ENCODE peak calls at places on chromosomes 13 and 19, in five cellular contexts. One of them, this sample, is unnamed.

GRCh38 chr13:109196896-109197295 is 567.5 kb downstream of the MYO16 start:
- DNase-seq in nucleus accumbens: no peak
- DNase-seq in globus pallidus: no peak
- DNase-seq in NCI-H82: peak; percentile 58
- DNase-seq in CD4-positive, alpha-beta memory T cell: no peak
- DNase-seq in this sample: no peak

GRCh38 chr13:101930331-101930730 is 471.5 kb downstream of the FGF14 start:
- DNase-seq in nucleus accumbens: no peak
- DNase-seq in globus pallidus: no peak
- DNase-seq in NCI-H82: no peak
- DNase-seq in CD4-positive, alpha-beta memory T cell: no peak
- DNase-seq in this sample: no peak

GRCh38 chr19:7673995-7674667 is 2.8 kb upstream of the MCEMP1 start:
- DNase-seq in nucleus accumbens: no peak
- DNase-seq in globus pallidus: no peak
- DNase-seq in NCI-H82: peak; percentile 90
- DNase-seq in CD4-positive, alpha-beta memory T cell: no peak
- DNase-seq in this sample: peak; percentile 83

GRCh38 chr13:79492313-79492798 is 11.4 kb downstream of the NDFIP2 start:
- DNase-seq in nucleus accumbens: no peak
- DNase-seq in globus pallidus: no peak
- DNase-seq in NCI-H82: no peak
- DNase-seq in CD4-positive, alpha-beta memory T cell: no peak
- DNase-seq in this sample: no peak

GRCh38 chr19:8609210-8610040 is 1.1 kb downstream of the ADAMTS10 start:
- DNase-seq in nucleus accumbens: no peak
- DNase-seq in globus pallidus: no peak
- DNase-seq in NCI-H82: no peak
- DNase-seq in CD4-positive, alpha-beta memory T cell: no peak
- DNase-seq in this sample: peak; percentile 84

GRCh38 chr13:30388401-30389283 is 33.7 kb upstream of the UBE2L5 start:
- DNase-seq in nucleus accumbens: no peak
- DNase-seq in globus pallidus: no peak
- DNase-seq in NCI-H82: peak; percentile 52
- DNase-seq in CD4-positive, alpha-beta memory T cell: no peak
- DNase-seq in this sample: peak; percentile 90

GRCh38 chr13:37173214-37173613 is 67.8 kb upstream of the CSNK1A1L start:
- DNase-seq in nucleus accumbens: no peak
- DNase-seq in globus pallidus: no peak
- DNase-seq in NCI-H82: no peak
- DNase-seq in CD4-positive, alpha-beta memory T cell: no peak
- DNase-seq in this sample: no peak

GRCh38 chr19:18991050-18991449 is 42.3 kb downstream of the SUGP2 start:
- DNase-seq in nucleus accumbens: no peak
- DNase-seq in globus pallidus: no peak
- DNase-seq in NCI-H82: no peak
- DNase-seq in CD4-positive, alpha-beta memory T cell: no peak
- DNase-seq in this sample: no peak

GRCh38 chr13:41562083-41562482 is 104.7 kb downstream of the RGCC start:
- DNase-seq in nucleus accumbens: peak; percentile 80
- DNase-seq in globus pallidus: peak; percentile 96
- DNase-seq in NCI-H82: no peak
- DNase-seq in CD4-positive, alpha-beta memory T cell: no peak
- DNase-seq in this sample: peak; percentile 87

GRCh38 chr13:98147521-98147920 is 4.6 kb downstream of the FARP1 start:
- DNase-seq in nucleus accumbens: no peak
- DNase-seq in globus pallidus: no peak
- DNase-seq in NCI-H82: no peak
- DNase-seq in CD4-positive, alpha-beta memory T cell: no peak
- DNase-seq in this sample: no peak

GRCh38 chr19:11375143-11375948 is 880 bp downstream of the SWSAP1 start:
- DNase-seq in nucleus accumbens: no peak
- DNase-seq in globus pallidus: no peak
- DNase-seq in NCI-H82: peak; percentile 63
- DNase-seq in CD4-positive, alpha-beta memory T cell: peak; percentile 90
- DNase-seq in this sample: peak; percentile 84

GRCh38 chr19:35107541-35107939 is 8.1 kb upstream of the FXYD3 start:
- DNase-seq in nucleus accumbens: peak; percentile 81
- DNase-seq in globus pallidus: peak; percentile 97
- DNase-seq in NCI-H82: no peak
- DNase-seq in CD4-positive, alpha-beta memory T cell: no peak
- DNase-seq in this sample: peak; percentile 80

GRCh38 chr19:33102893-33103292 is 21.9 kb downstream of the GPATCH1 start:
- DNase-seq in nucleus accumbens: no peak
- DNase-seq in globus pallidus: no peak
- DNase-seq in NCI-H82: no peak
- DNase-seq in CD4-positive, alpha-beta memory T cell: no peak
- DNase-seq in this sample: no peak

GRCh38 chr13:51674276-51674675 is 90.0 kb downstream of the WDFY2 start:
- DNase-seq in nucleus accumbens: no peak
- DNase-seq in globus pallidus: no peak
- DNase-seq in NCI-H82: no peak
- DNase-seq in CD4-positive, alpha-beta memory T cell: no peak
- DNase-seq in this sample: no peak

GRCh38 chr13:113981201-113981605 is 7.3 kb upstream of the C13orf46 start:
- DNase-seq in nucleus accumbens: no peak
- DNase-seq in globus pallidus: no peak
- DNase-seq in NCI-H82: no peak
- DNase-seq in CD4-positive, alpha-beta memory T cell: no peak
- DNase-seq in this sample: peak; percentile 62

GRCh38 chr13:36758345-36758744 is 60.7 kb upstream of the RFXAP start:
- DNase-seq in nucleus accumbens: no peak
- DNase-seq in globus pallidus: no peak
- DNase-seq in NCI-H82: no peak
- DNase-seq in CD4-positive, alpha-beta memory T cell: no peak
- DNase-seq in this sample: no peak

GRCh38 chr19:31334101-31334848 is 15.0 kb downstream of the TSHZ3 start:
- DNase-seq in nucleus accumbens: no peak
- DNase-seq in globus pallidus: no peak
- DNase-seq in NCI-H82: no peak
- DNase-seq in CD4-positive, alpha-beta memory T cell: no peak
- DNase-seq in this sample: peak; percentile 50

GRCh38 chr13:109707044-109707794 is 79.2 kb downstream of the IRS2 start:
- DNase-seq in nucleus accumbens: no peak
- DNase-seq in globus pallidus: no peak
- DNase-seq in NCI-H82: no peak
- DNase-seq in CD4-positive, alpha-beta memory T cell: no peak
- DNase-seq in this sample: no peak

GRCh38 chr19:46608581-46609345 is 7.6 kb downstream of the CALM3 start:
- DNase-seq in nucleus accumbens: no peak
- DNase-seq in globus pallidus: no peak
- DNase-seq in NCI-H82: no peak
- DNase-seq in CD4-positive, alpha-beta memory T cell: peak; percentile 16
- DNase-seq in this sample: peak; percentile 58

GRCh38 chr13:104592127-104592526 is 1525.9 kb upstream of the SLC10A2 start:
- DNase-seq in nucleus accumbens: no peak
- DNase-seq in globus pallidus: no peak
- DNase-seq in NCI-H82: no peak
- DNase-seq in CD4-positive, alpha-beta memory T cell: no peak
- DNase-seq in this sample: no peak

GRCh38 chr19:46426035-46426505 is 2.7 kb downstream of the PNMA8C start:
- DNase-seq in nucleus accumbens: peak; percentile 41
- DNase-seq in globus pallidus: no peak
- DNase-seq in NCI-H82: peak; percentile 56
- DNase-seq in CD4-positive, alpha-beta memory T cell: no peak
- DNase-seq in this sample: no peak

GRCh38 chr13:73835138-73835721 is 299.0 kb downstream of the KLF12 start:
- DNase-seq in nucleus accumbens: no peak
- DNase-seq in globus pallidus: peak; percentile 44
- DNase-seq in NCI-H82: peak; percentile 78
- DNase-seq in CD4-positive, alpha-beta memory T cell: no peak
- DNase-seq in this sample: no peak

GRCh38 chr13:63299995-63300394 is 1884.3 kb upstream of the PCDH20 start:
- DNase-seq in nucleus accumbens: no peak
- DNase-seq in globus pallidus: no peak
- DNase-seq in NCI-H82: no peak
- DNase-seq in CD4-positive, alpha-beta memory T cell: no peak
- DNase-seq in this sample: no peak